ENCODE peak calls at places on chromosome 9, in ten cellular contexts. Q is heart right ventricle, I is right atrium auricular region, N is Peyer's patch, K is chondrocyte, G is transverse colon, X is AG04450, R is fibroblast of the aortic adventitia, F is mammary epithelial cell, D is WTC11. A is an unnamed sample.

GRCh38 chr9:70480405-70480980 is 66.0 kb upstream of the KLF9 start:
- DNase-seq in I (peak; percentile 99), K (peak; percentile 92), N (peak; percentile 34), Q (peak; percentile 85), D (no peak), G (peak; percentile 87), R (peak; percentile 82), X (peak; percentile 79), F (peak; percentile 49), A (no peak)

GRCh38 chr9:136482046-136482792 is 621 bp downstream of the SEC16A start:
- DNase-seq in R (peak; percentile 51), G (peak; percentile 49), D (no peak), K (peak; percentile 87), F (peak; percentile 39), X (no peak), I (no peak), N (peak; percentile 40), Q (no peak), A (peak; percentile 26)

GRCh38 chr9:100427366-100428263 is 672 bp downstream of the MSANTD3 start:
- DNase-seq in Q (peak; percentile 31), X (no peak), K (peak; percentile 93), G (peak; percentile 57), F (peak; percentile 75), I (peak; percentile 79), R (peak; percentile 69), N (peak; percentile 47), D (peak; percentile 66), A (peak; percentile 46)

GRCh38 chr9:112180387-112180881 is 5.3 kb upstream of the SUSD1 start:
- DNase-seq in I (no peak), R (peak; percentile 13), N (no peak), G (no peak), X (no peak), F (peak; percentile 53), K (no peak), D (no peak), Q (no peak), A (no peak)

GRCh38 chr9:120478208-120478607 is 101.8 kb downstream of the CDK5RAP2 start:
- DNase-seq in K (no peak), I (no peak), X (no peak), G (peak; percentile 41), N (no peak), R (peak; percentile 29), Q (no peak), F (no peak), D (no peak), A (no peak)

GRCh38 chr9:119101048-119101447 is 268.2 kb downstream of the BRINP1 start:
- DNase-seq in I (no peak), K (no peak), R (no peak), F (no peak), D (no peak), Q (no peak), X (no peak), N (no peak), G (no peak), A (no peak)

GRCh38 chr9:12464368-12464767 is 228.8 kb upstream of the TYRP1 start:
- DNase-seq in R (no peak), K (no peak), F (no peak), N (no peak), Q (no peak), D (no peak), G (no peak), X (no peak), I (no peak), A (no peak)

GRCh38 chr9:113634597-113635515 is 171.3 kb downstream of the RGS3 start:
- DNase-seq in Q (no peak), F (no peak), G (no peak), I (no peak), X (no peak), N (no peak), R (no peak), D (peak; percentile 2), K (peak; percentile 38), A (no peak)

GRCh38 chr9:91060520-91061343 is 259.1 kb downstream of the SYK start:
- DNase-seq in X (peak; percentile 97), N (no peak), G (peak; percentile 28), D (no peak), I (peak; percentile 77), F (peak; percentile 97), Q (no peak), K (no peak), R (peak; percentile 99), A (peak; percentile 95)

GRCh38 chr9:131627326-131627845 is 82.1 kb downstream of the PRRT1B start:
- DNase-seq in Q (no peak), R (peak; percentile 42), N (no peak), I (no peak), G (no peak), D (no peak), X (peak; percentile 46), K (no peak), F (no peak), A (no peak)

GRCh38 chr9:36136894-36137391 is 410 bp downstream of the GLIPR2 start:
- DNase-seq in I (no peak), Q (peak; percentile 45), F (no peak), D (no peak), G (no peak), R (no peak), N (no peak), X (no peak), K (peak; percentile 73), A (no peak)

GRCh38 chr9:35746583-35746982 is 2.4 kb downstream of the GBA2 start:
- DNase-seq in K (no peak), X (no peak), N (no peak), G (peak; percentile 61), D (no peak), Q (no peak), R (peak; percentile 42), F (peak; percentile 20), I (no peak), A (no peak)

GRCh38 chr9:92324889-92325268 is 271 bp downstream of the NOL8 start:
- DNase-seq in D (no peak), K (no peak), I (no peak), G (no peak), X (no peak), R (no peak), F (no peak), Q (no peak), N (no peak), A (peak; percentile 4)

GRCh38 chr9:136260936-136261472 is 15.4 kb upstream of the QSOX2 start:
- DNase-seq in D (no peak), I (no peak), K (no peak), R (no peak), X (no peak), G (no peak), Q (no peak), F (no peak), N (no peak), A (no peak)

GRCh38 chr9:78235771-78236510 is at the start of gene CEP78:
- DNase-seq in X (peak; percentile 81), R (peak; percentile 90), K (peak; percentile 98), F (peak; percentile 94), G (peak; percentile 94), Q (peak; percentile 91), N (peak; percentile 86), D (peak; percentile 94), I (peak; percentile 84), A (peak; percentile 85)

GRCh38 chr9:78242041-78242440 is 6.2 kb downstream of the CEP78 start:
- DNase-seq in F (no peak), X (no peak), R (no peak), G (no peak), I (no peak), K (no peak), N (no peak), Q (no peak), D (no peak), A (no peak)

GRCh38 chr9:78236511-78236950 is 656 bp downstream of the CEP78 start:
- DNase-seq in R (no peak), D (no peak), N (no peak), F (peak; percentile 50), K (no peak), I (no peak), X (no peak), Q (no peak), G (no peak), A (no peak)

GRCh38 chr9:78238061-78239038 is 2.5 kb downstream of the CEP78 start:
- DNase-seq in K (no peak), Q (no peak), X (no peak), R (no peak), G (no peak), I (no peak), D (no peak), N (no peak), F (no peak), A (no peak)

DNA sequence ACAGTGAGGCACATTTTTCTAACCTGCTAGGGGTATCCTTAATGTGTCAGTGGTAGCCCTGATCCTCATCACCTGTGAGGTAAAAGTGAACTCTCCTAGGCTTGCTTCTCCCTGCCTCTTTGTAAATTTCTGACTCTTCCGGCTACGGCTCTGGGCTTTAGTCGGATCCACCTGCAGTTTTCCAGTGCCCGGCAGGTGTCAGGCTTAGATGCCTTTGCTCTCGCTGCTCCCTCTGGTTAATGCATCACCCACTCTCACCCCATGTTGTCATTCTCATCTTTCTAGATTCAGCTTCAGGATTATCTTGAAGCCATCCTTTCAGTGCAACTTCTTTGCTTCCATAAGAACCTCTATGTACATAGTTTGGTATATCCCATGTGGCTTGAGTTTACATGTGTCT is 3.6 kb downstream of the CEP78 start:
- DNase-seq in D (peak; percentile 23), R (no peak), X (no peak), F (peak; percentile 35), G (peak; percentile 65), I (no peak), Q (no peak), K (no peak), N (no peak), A (no peak)
- TF ChIP-seq CTCF in D (no peak), R (peak; percentile 12), X (peak; percentile 13), F (peak; percentile 68), G (peak; percentile 21), I (no peak), Q (no peak), K (peak; percentile 48), N (peak; percentile 49), A (no peak)

GRCh38 chr9:14547245-14548060 is 145.8 kb downstream of the ZDHHC21 start:
- DNase-seq in F (no peak), K (no peak), N (no peak), D (peak; percentile 87), R (no peak), Q (no peak), I (no peak), X (no peak), G (no peak), A (no peak)
- TF ChIP-seq CTCF in F (no peak), K (no peak), N (no peak), D (no peak), R (no peak), Q (no peak), I (no peak), X (no peak), G (no peak), A (no peak)

DNA sequence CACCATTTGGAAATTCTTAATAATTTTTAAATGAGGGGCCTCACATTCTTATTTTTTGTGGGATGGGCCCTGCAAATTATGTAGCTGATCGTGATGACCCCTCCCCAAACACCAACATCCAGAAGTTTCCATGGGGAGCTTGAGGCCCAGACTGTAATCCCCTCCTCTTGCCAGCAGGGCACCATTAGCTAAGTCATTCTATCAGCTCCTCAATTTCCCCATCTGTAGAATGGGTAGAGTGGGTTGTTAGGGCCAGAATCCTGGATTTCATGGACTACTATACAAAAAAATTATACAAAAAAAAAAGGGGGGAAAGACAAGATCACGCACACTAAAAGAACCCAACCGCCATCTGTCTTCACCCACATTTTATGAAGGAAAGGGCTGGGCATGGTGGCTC is 38.4 kb downstream of the SHB start:
- DNase-seq in N (no peak), F (no peak), I (no peak), X (no peak), K (no peak), R (no peak), G (no peak), Q (no peak), D (no peak), A (no peak)
- TF ChIP-seq CTCF in N (no peak), F (no peak), I (no peak), X (peak; percentile 31), K (peak; percentile 13), R (peak; percentile 28), G (no peak), Q (no peak), D (no peak), A (peak; percentile 44)

GRCh38 chr9:3751125-3751758 is 225.4 kb upstream of the RFX3 start:
- DNase-seq in I (no peak), F (peak; percentile 68), D (no peak), N (no peak), K (no peak), R (peak; percentile 89), Q (no peak), G (no peak), X (no peak), A (peak; percentile 58)
- TF ChIP-seq CTCF in I (no peak), F (no peak), D (no peak), N (no peak), K (peak; percentile 65), R (peak; percentile 1), Q (no peak), G (no peak), X (no peak), A (no peak)